ENCODE peak calls at places on chromosomes 5 and 9, in nine cellular contexts. H is GM20000, P is HL-60, Z is neural progenitor cell, T is epithelial cell of esophagus, J is fibroblast of lung, B is B cell, M is Calu3, F is psoas muscle. O is an unnamed sample.

GRCh38 chr9:112921549-112921948 is 30.9 kb upstream of the SLC46A2 start:
- DNase-seq in T (peak), B (no peak), H (peak), F (no peak), Z (peak), J (peak), M (peak), P (peak), O (no peak)

GRCh38 chr9:36625006-36625600 is 52.4 kb downstream of the MELK start:
- DNase-seq in H (no peak), Z (no peak), M (no peak), F (peak), T (peak), P (no peak), J (peak), B (no peak), O (no peak)

GRCh38 chr5:177442066-177442836 is 4.4 kb upstream of the PRR7 start:
- DNase-seq in P (no peak), F (no peak), B (no peak), T (no peak), M (no peak), Z (no peak), H (no peak), J (no peak), O (no peak)

GRCh38 chr9:123887837-123888236 is 42.1 kb downstream of the DENND1A start:
- DNase-seq in M (no peak), P (no peak), B (no peak), J (no peak), F (no peak), Z (no peak), T (no peak), H (no peak), O (no peak)

GRCh38 chr9:92385953-92386352 is 18.4 kb downstream of the OGN start:
- DNase-seq in H (no peak), Z (no peak), T (peak), M (no peak), B (no peak), P (no peak), J (no peak), F (no peak), O (no peak)

GRCh38 chr9:119284118-119284517 is 85.1 kb downstream of the BRINP1 start:
- DNase-seq in J (no peak), M (no peak), P (no peak), Z (peak), H (no peak), T (no peak), B (no peak), F (no peak), O (no peak)

GRCh38 chr5:139215176-139215975 is 17.2 kb upstream of the SIL1 start:
- DNase-seq in J (no peak), F (no peak), P (no peak), M (no peak), T (no peak), B (no peak), H (no peak), Z (no peak), O (no peak)

GRCh38 chr9:69234683-69235082 is 60.6 kb downstream of the TJP2 start:
- DNase-seq in T (no peak), M (no peak), B (no peak), J (no peak), Z (no peak), F (no peak), H (no peak), P (no peak), O (no peak)

GRCh38 chr9:86202338-86202882 is 57.0 kb downstream of the C9orf153 start:
- DNase-seq in Z (peak), H (peak), F (no peak), B (peak), J (peak), T (peak), P (peak), M (peak), O (no peak)

GRCh38 chr9:96620832-96621269 is 1.2 kb upstream of the CDC14B start:
- DNase-seq in F (no peak), H (no peak), P (no peak), T (no peak), B (no peak), Z (peak), J (no peak), M (no peak), O (no peak)
- TF ChIP-seq CTCF in F (no peak), H (no peak), P (no peak), T (no peak), B (no peak), Z (peak), J (no peak), M (no peak), O (no peak)

GRCh38 chr9:81685763-81686613 is 3.4 kb downstream of the TLE1 start:
- DNase-seq in H (no peak), P (no peak), T (peak), B (no peak), Z (no peak), M (no peak), F (no peak), J (peak), O (no peak)

GRCh38 chr9:81687521-81688261 is 1.7 kb downstream of the TLE1 start:
- DNase-seq in P (no peak), H (peak), T (peak), M (peak), Z (peak), J (no peak), B (peak), F (peak), O (no peak)

GRCh38 chr9:81686614-81687520 is 2.5 kb downstream of the TLE1 start:
- DNase-seq in F (peak), P (peak), J (peak), Z (peak), M (peak), B (peak), H (peak), T (peak), O (no peak)

GRCh38 chr9:81690251-81690851 is 1.0 kb upstream of the TLE1 start:
- DNase-seq in T (peak), J (no peak), B (no peak), M (peak), F (peak), P (no peak), Z (peak), H (no peak), O (no peak)

GRCh38 chr9:81689343-81690175 is at the start of gene TLE1:
- DNase-seq in P (peak), H (peak), B (peak), M (peak), J (peak), Z (peak), T (peak), F (peak), O (peak)
- TF ChIP-seq CTCF in P (no peak), H (no peak), B (no peak), M (no peak), J (peak), Z (no peak), T (no peak), F (no peak), O (no peak)

GRCh38 chr5:1532384-1532783 is 8.6 kb upstream of the LPCAT1 start:
- DNase-seq in H (no peak), J (no peak), Z (no peak), F (no peak), P (no peak), B (no peak), M (no peak), T (no peak), O (no peak)
- TF ChIP-seq CTCF in H (no peak), J (no peak), Z (no peak), F (no peak), P (no peak), B (no peak), M (no peak), T (no peak), O (no peak)

GRCh38 chr9:131951155-131951554 is 128.5 kb downstream of the MED27 start:
- DNase-seq in H (no peak), M (no peak), F (no peak), P (no peak), Z (no peak), T (no peak), J (no peak), B (no peak), O (no peak)

GRCh38 chr9:131959056-131959455 is 120.6 kb downstream of the MED27 start:
- DNase-seq in P (no peak), Z (no peak), H (no peak), B (no peak), J (no peak), M (no peak), T (no peak), F (no peak), O (no peak)

GRCh38 chr9:131950487-131950886 is 129.2 kb downstream of the MED27 start:
- DNase-seq in P (no peak), Z (no peak), T (no peak), B (no peak), H (no peak), F (no peak), M (no peak), J (no peak), O (no peak)

GRCh38 chr9:131951905-131952304 is 127.8 kb downstream of the MED27 start:
- DNase-seq in T (no peak), Z (peak), J (peak), M (no peak), H (no peak), P (no peak), F (peak), B (no peak), O (no peak)

DNA sequence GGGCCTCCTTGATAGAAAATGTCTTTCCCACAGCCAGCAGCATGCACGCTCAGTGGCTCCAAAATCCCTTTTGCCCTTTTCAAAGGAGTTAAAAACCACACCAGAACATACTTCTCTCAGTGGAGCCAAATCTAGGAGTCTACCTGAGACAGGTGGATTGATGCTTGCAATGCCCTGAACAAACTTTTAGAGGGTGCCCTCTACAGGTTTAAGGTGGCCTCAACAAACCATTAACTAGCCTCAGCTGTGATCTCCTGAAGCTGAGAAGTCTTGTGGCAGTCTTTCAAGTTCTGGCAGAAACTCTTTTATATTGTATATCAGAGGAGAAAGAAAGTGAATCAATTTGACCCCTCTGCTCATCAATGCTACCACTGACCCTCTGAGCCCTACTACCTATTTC is 125.4 kb downstream of the MED27 start:
- DNase-seq in T (peak), M (peak), H (no peak), P (no peak), Z (peak), J (no peak), B (no peak), F (no peak), O (no peak)
- TF ChIP-seq CTCF in T (peak), M (no peak), H (peak), P (no peak), Z (peak), J (no peak), B (no peak), F (no peak), O (no peak)

GRCh38 chr5:2123874-2124273 is 241.1 kb upstream of the IRX4 start:
- DNase-seq in M (no peak), P (no peak), H (no peak), F (no peak), Z (no peak), J (no peak), B (no peak), T (no peak), O (no peak)
- TF ChIP-seq CTCF in M (no peak), P (no peak), H (no peak), F (no peak), Z (no peak), J (no peak), B (no peak), T (no peak), O (no peak)

O was measured in CD14-positive monocyte.